ENCODE peak calls at places on chromosomes 3 and 15, in ten cellular contexts. G, D, M, Q, N, R, P, F, Z and X are unnamed samples.

GRCh38 chr3:55164191-55164590 is 236.3 kb upstream of the LRTM1 start:
- DNase-seq in G (no peak), D (no peak), M (no peak), Q (no peak), N (no peak), R (no peak), P (no peak), F (no peak), Z (no peak), X (no peak)

GRCh38 chr3:5312278-5312677 is 124.8 kb downstream of the EDEM1 start:
- DNase-seq in G (no peak), D (no peak), M (no peak), Q (no peak), N (no peak), R (no peak), P (no peak), F (no peak), Z (peak), X (no peak)

GRCh38 chr15:43930079-43930478 is 103.3 kb downstream of the WDR76 start:
- DNase-seq in G (no peak), D (peak), M (no peak), Q (no peak), N (no peak), R (no peak), P (peak), F (peak), Z (no peak), X (no peak)

GRCh38 chr15:101124731-101125558 is 126.9 kb downstream of the CHSY1 start:
- DNase-seq in G (no peak), D (peak), M (no peak), Q (no peak), N (no peak), R (no peak), P (peak), F (no peak), Z (peak), X (no peak)

GRCh38 chr3:118412503-118412902 is 622.1 kb downstream of the IGSF11 start:
- DNase-seq in G (no peak), D (no peak), M (no peak), Q (no peak), N (no peak), R (no peak), P (no peak), F (no peak), Z (no peak), X (peak)

GRCh38 chr3:158773845-158774542 is 27.9 kb upstream of the MFSD1 start:
- DNase-seq in G (no peak), D (peak), M (no peak), Q (no peak), N (no peak), R (no peak), P (peak), F (no peak), Z (peak), X (no peak)

GRCh38 chr3:19891740-19892139 is 42.3 kb downstream of the EFHB start:
- DNase-seq in G (no peak), D (no peak), M (no peak), Q (no peak), N (no peak), R (no peak), P (peak), F (no peak), Z (peak), X (no peak)

GRCh38 chr3:102979202-102979601 is 544.4 kb downstream of the ZPLD1 start:
- DNase-seq in G (no peak), D (no peak), M (no peak), Q (no peak), N (no peak), R (no peak), P (peak), F (no peak), Z (no peak), X (no peak)

GRCh38 chr3:12294885-12295580 is 6.2 kb downstream of the PPARG start:
- DNase-seq in G (no peak), D (peak), M (no peak), Q (no peak), N (no peak), R (no peak), P (peak), F (peak), Z (peak), X (no peak)

GRCh38 chr3:7695067-7695466 is 806.6 kb upstream of the LMCD1 start:
- DNase-seq in G (no peak), D (no peak), M (no peak), Q (no peak), N (no peak), R (no peak), P (no peak), F (no peak), Z (no peak), X (no peak)

GRCh38 chr15:70339551-70340517 is 242.1 kb upstream of the TLE3 start:
- DNase-seq in G (no peak), D (no peak), M (no peak), Q (no peak), N (no peak), R (no peak), P (peak), F (no peak), Z (no peak), X (no peak)

GRCh38 chr3:43043071-43043766 is 62.7 kb downstream of the POMGNT2 start:
- DNase-seq in G (no peak), D (peak), M (no peak), Q (no peak), N (no peak), R (no peak), P (peak), F (no peak), Z (no peak), X (no peak)

GRCh38 chr3:15601046-15601398 is 347 bp downstream of the HACL1 start:
- DNase-seq in G (no peak), D (no peak), M (no peak), Q (no peak), N (no peak), R (no peak), P (peak), F (no peak), Z (no peak), X (no peak)

GRCh38 chr3:31423522-31423921 is 109.2 kb upstream of the STT3B start:
- DNase-seq in G (no peak), D (peak), M (no peak), Q (no peak), N (no peak), R (no peak), P (peak), F (peak), Z (peak), X (no peak)

GRCh38 chr3:29291982-29292363 is 11.1 kb downstream of the RBMS3 start:
- DNase-seq in G (no peak), D (no peak), M (no peak), Q (no peak), N (no peak), R (no peak), P (no peak), F (no peak), Z (peak), X (no peak)

GRCh38 chr3:139353920-139354556 is 10.2 kb downstream of the MRPS22 start:
- DNase-seq in G (peak), D (peak), M (no peak), Q (no peak), N (no peak), R (no peak), P (peak), F (peak), Z (peak), X (no peak)

GRCh38 chr15:93070901-93071300 is 18.1 kb downstream of the RGMA start:
- DNase-seq in G (no peak), D (no peak), M (no peak), Q (no peak), N (no peak), R (no peak), P (no peak), F (no peak), Z (no peak), X (no peak)

GRCh38 chr3:136989781-136990524 is 32.2 kb downstream of the IL20RB start:
- DNase-seq in G (peak), D (no peak), M (no peak), Q (no peak), N (no peak), R (no peak), P (no peak), F (peak), Z (no peak), X (no peak)

GRCh38 chr3:30282052-30282708 is 324.2 kb upstream of the TGFBR2 start:
- DNase-seq in G (no peak), D (peak), M (no peak), Q (no peak), N (no peak), R (no peak), P (peak), F (no peak), Z (peak), X (no peak)

GRCh38 chr15:70091649-70092461 is 5.9 kb downstream of the TLE3 start:
- DNase-seq in G (peak), D (no peak), M (peak), Q (peak), N (no peak), R (no peak), P (peak), F (peak), Z (peak), X (no peak)

GRCh38 chr3:171187706-171188290 is 161.3 kb upstream of the SLC2A2 start:
- DNase-seq in G (no peak), D (peak), M (no peak), Q (peak), N (peak), R (no peak), P (peak), F (peak), Z (no peak), X (peak)

GRCh38 chr3:46981932-46982471 is 2.5 kb downstream of the NBEAL2 start:
- DNase-seq in G (peak), D (no peak), M (no peak), Q (no peak), N (no peak), R (peak), P (no peak), F (peak), Z (no peak), X (no peak)

GRCh38 chr3:57224856-57225255 is 2.7 kb upstream of the APPL1 start:
- DNase-seq in G (no peak), D (peak), M (no peak), Q (no peak), N (no peak), R (no peak), P (peak), F (no peak), Z (no peak), X (no peak)

GRCh38 chr15:99387769-99388168 is 136.5 kb downstream of the LRRC28 start:
- DNase-seq in G (no peak), D (no peak), M (no peak), Q (no peak), N (no peak), R (no peak), P (no peak), F (no peak), Z (no peak), X (no peak)

GRCh38 chr15:77606142-77607034 is 26.3 kb downstream of the LINGO1 start:
- DNase-seq in G (no peak), D (peak), M (no peak), Q (no peak), N (no peak), R (no peak), P (no peak), F (no peak), Z (no peak), X (no peak)

GRCh38 chr3:86234516-86235254 is 756.3 kb downstream of the VGLL3 start:
- DNase-seq in G (no peak), D (no peak), M (no peak), Q (no peak), N (no peak), R (no peak), P (no peak), F (no peak), Z (no peak), X (no peak)

GRCh38 chr15:55108858-55109518 is 87.8 kb downstream of the RSL24D1 start:
- DNase-seq in G (peak), D (peak), M (peak), Q (peak), N (peak), R (peak), P (peak), F (peak), Z (peak), X (peak)

GRCh38 chr3:50297384-50297775 is 1.8 kb downstream of the HYAL3 start:
- DNase-seq in G (no peak), D (no peak), M (no peak), Q (no peak), N (no peak), R (no peak), P (no peak), F (no peak), Z (no peak), X (no peak)

GRCh38 chr15:67750371-67750770 is 74.9 kb upstream of the SKOR1 start:
- DNase-seq in G (no peak), D (no peak), M (no peak), Q (no peak), N (no peak), R (no peak), P (peak), F (no peak), Z (no peak), X (no peak)

GRCh38 chr15:101062063-101062462 is 142.9 kb downstream of the LRRK1 start:
- DNase-seq in G (no peak), D (no peak), M (no peak), Q (no peak), N (no peak), R (no peak), P (no peak), F (no peak), Z (no peak), X (no peak)

GRCh38 chr15:88003928-88004327 is 252.6 kb downstream of the NTRK3 start:
- DNase-seq in G (no peak), D (no peak), M (no peak), Q (no peak), N (no peak), R (no peak), P (no peak), F (no peak), Z (peak), X (no peak)

GRCh38 chr15:99123706-99124451 is 19.0 kb downstream of the SYNM start:
- DNase-seq in G (peak), D (peak), M (no peak), Q (no peak), N (no peak), R (peak), P (peak), F (peak), Z (peak), X (no peak)

GRCh38 chr3:111715911-111716523 is 120.9 kb upstream of the ZBED2 start:
- DNase-seq in G (no peak), D (peak), M (peak), Q (peak), N (no peak), R (peak), P (peak), F (peak), Z (no peak), X (peak)

GRCh38 chr3:189710620-189711388 is 79.6 kb downstream of the TP63 start:
- DNase-seq in G (no peak), D (peak), M (no peak), Q (no peak), N (no peak), R (no peak), P (peak), F (peak), Z (peak), X (peak)